ENCODE peak calls at places on chromosomes 3 and 15, in eight cellular contexts. U is stimulated activated CD8-positive, alpha-beta memory T cell treated with anti-CD3 and anti-CD28 coated beads, Interleukin-4, amount 100 ng/mL, for 4 hours; G is dorsolateral prefrontal cortex; P is mesenteric fat pad; Q is astrocyte of the hippocampus; R is T follicular helper cell; Y is heart right ventricle; E is AG20443. V is an unnamed sample.

GRCh38 chr3:195692361-195692700 is 28.4 kb upstream of the MUC20 start:
- DNase-seq in U (no peak), G (no peak), P (no peak), Q (no peak), R (no peak), Y (no peak), E (no peak), V (no peak)

GRCh38 chr15:43519207-43519606 is 1.8 kb downstream of the MAP1A start:
- DNase-seq in U (no peak), G (peak; percentile 71), P (peak; percentile 59), Q (no peak), R (no peak), Y (no peak), E (no peak), V (no peak)

GRCh38 chr3:64971584-64971983 is 283.8 kb upstream of the ADAMTS9 start:
- DNase-seq in U (no peak), G (no peak), P (no peak), Q (no peak), R (no peak), Y (no peak), E (no peak), V (no peak)

GRCh38 chr15:28992996-28993719 is 107.4 kb downstream of the APBA2 start:
- DNase-seq in U (no peak), G (no peak), P (no peak), Q (peak; percentile 70), R (no peak), Y (no peak), E (no peak), V (no peak)

GRCh38 chr15:36208868-36209582 is 370.4 kb upstream of the CDIN1 start:
- DNase-seq in U (no peak), G (no peak), P (no peak), Q (peak; percentile 26), R (no peak), Y (no peak), E (no peak), V (no peak)

GRCh38 chr3:32797776-32798175 is 20.0 kb upstream of the TRIM71 start:
- DNase-seq in U (no peak), G (no peak), P (no peak), Q (no peak), R (no peak), Y (no peak), E (no peak), V (no peak)

GRCh38 chr3:188993140-188993539 is 178.6 kb upstream of the TPRG1 start:
- DNase-seq in U (no peak), G (no peak), P (no peak), Q (peak; percentile 40), R (no peak), Y (no peak), E (no peak), V (no peak)

GRCh38 chr3:143139786-143140185 is 20.2 kb downstream of the CHST2 start:
- DNase-seq in U (no peak), G (no peak), P (no peak), Q (no peak), R (no peak), Y (peak; percentile 57), E (peak; percentile 42), V (no peak)

GRCh38 chr3:6035626-6036025 is 825.3 kb upstream of the GRM7 start:
- DNase-seq in U (no peak), G (no peak), P (no peak), Q (no peak), R (no peak), Y (no peak), E (no peak), V (no peak)

GRCh38 chr15:29736745-29737023 is 85.6 kb downstream of the TJP1 start:
- DNase-seq in U (no peak), G (no peak), P (no peak), Q (peak; percentile 66), R (no peak), Y (peak; percentile 15), E (peak; percentile 46), V (no peak)

GRCh38 chr3:168801792-168802191 is 706.1 kb upstream of the GOLIM4 start:
- DNase-seq in U (no peak), G (no peak), P (no peak), Q (peak; percentile 47), R (no peak), Y (no peak), E (peak; percentile 55), V (no peak)

GRCh38 chr3:14548321-14548729 is 8.2 kb upstream of the GRIP2 start:
- DNase-seq in U (no peak), G (peak; percentile 51), P (no peak), Q (peak; percentile 76), R (peak; percentile 10), Y (peak; percentile 82), E (peak; percentile 84), V (no peak)

GRCh38 chr15:78429477-78429876 is 8.5 kb upstream of the IREB2 start:
- DNase-seq in U (no peak), G (no peak), P (no peak), Q (no peak), R (no peak), Y (no peak), E (no peak), V (no peak)

GRCh38 chr15:79644091-79644490 is 212.0 kb downstream of the MINAR1 start:
- DNase-seq in U (no peak), G (no peak), P (no peak), Q (peak; percentile 55), R (no peak), Y (no peak), E (peak; percentile 62), V (no peak)

GRCh38 chr15:67941643-67942315 is 101.9 kb upstream of the RNU6-1 start:
- DNase-seq in U (no peak), G (no peak), P (no peak), Q (peak; percentile 58), R (no peak), Y (no peak), E (no peak), V (no peak)

GRCh38 chr15:60634815-60635214 is 155.9 kb upstream of the ICE2 start:
- DNase-seq in U (no peak), G (no peak), P (no peak), Q (peak; percentile 5), R (no peak), Y (no peak), E (no peak), V (no peak)

GRCh38 chr3:123412811-123413588 is 35.9 kb downstream of the ADCY5 start:
- DNase-seq in U (no peak), G (peak; percentile 82), P (no peak), Q (no peak), R (no peak), Y (peak; percentile 68), E (peak; percentile 36), V (no peak)

GRCh38 chr15:100733088-100733487 is 130.7 kb downstream of the ASB7 start:
- DNase-seq in U (no peak), G (peak; percentile 26), P (no peak), Q (peak; percentile 66), R (no peak), Y (no peak), E (peak; percentile 86), V (no peak)

GRCh38 chr3:9820944-9821343 is 10.9 kb downstream of the TTLL3 start:
- DNase-seq in U (no peak), G (no peak), P (no peak), Q (peak; percentile 24), R (no peak), Y (no peak), E (no peak), V (no peak)

GRCh38 chr3:98587654-98588532 is 5.5 kb downstream of the CPOX start:
- DNase-seq in U (no peak), G (no peak), P (no peak), Q (peak; percentile 13), R (no peak), Y (no peak), E (peak; percentile 37), V (no peak)

GRCh38 chr3:50356553-50356952 is 2.8 kb downstream of the TMEM115 start:
- DNase-seq in U (no peak), G (no peak), P (no peak), Q (no peak), R (no peak), Y (peak; percentile 61), E (peak; percentile 48), V (no peak)

GRCh38 chr15:88812137-88812536 is 8.9 kb downstream of the ACAN start:
- DNase-seq in U (no peak), G (no peak), P (no peak), Q (no peak), R (no peak), Y (no peak), E (no peak), V (no peak)

GRCh38 chr3:29185706-29186105 is 95.2 kb upstream of the RBMS3 start:
- DNase-seq in U (no peak), G (no peak), P (no peak), Q (no peak), R (no peak), Y (no peak), E (no peak), V (no peak)

GRCh38 chr15:64344651-64345262 is 11.2 kb downstream of the CSNK1G1 start:
- DNase-seq in U (no peak), G (no peak), P (no peak), Q (peak; percentile 22), R (no peak), Y (no peak), E (no peak), V (no peak)

GRCh38 chr3:138670409-138670808 is 61.8 kb downstream of the FAIM start:
- DNase-seq in U (no peak), G (no peak), P (no peak), Q (no peak), R (no peak), Y (no peak), E (no peak), V (no peak)

GRCh38 chr3:56890448-56891083 is 88.8 kb upstream of the ARHGEF3 start:
- DNase-seq in U (no peak), G (no peak), P (no peak), Q (peak; percentile 49), R (peak; percentile 39), Y (no peak), E (no peak), V (no peak)

GRCh38 chr3:28576590-28577220 is 228.1 kb upstream of the AZI2 start:
- DNase-seq in U (no peak), G (no peak), P (no peak), Q (peak; percentile 26), R (no peak), Y (no peak), E (no peak), V (no peak)

GRCh38 chr3:176562381-176562780 is 634.9 kb downstream of the TBL1XR1 start:
- DNase-seq in U (no peak), G (no peak), P (no peak), Q (peak; percentile 22), R (no peak), Y (no peak), E (no peak), V (no peak)